ENCODE peak calls at places on chromosome 21, in six cellular contexts. One of them, this sample, is unnamed.

GRCh38 chr21:27425574-27425973 is 458.7 kb upstream of the ADAMTS5 start:
- DNase-seq in endothelial cell: no peak
- DNase-seq in body of pancreas: no peak
- DNase-seq in stimulated activated CD8-positive, alpha-beta memory T cell treated with anti-CD3 and anti-CD28 coated beads, Interleukin-7, amount 100 ng/mL, for 1 hour: no peak
- DNase-seq in EL: peak
- DNase-seq in hypothalamus: no peak
- DNase-seq in this sample: no peak

GRCh38 chr21:39647476-39647875 is 34.7 kb downstream of the B3GALT5 start:
- DNase-seq in endothelial cell: peak
- DNase-seq in body of pancreas: no peak
- DNase-seq in stimulated activated CD8-positive, alpha-beta memory T cell treated with anti-CD3 and anti-CD28 coated beads, Interleukin-7, amount 100 ng/mL, for 1 hour: no peak
- DNase-seq in EL: peak
- DNase-seq in hypothalamus: no peak
- DNase-seq in this sample: no peak

GRCh38 chr21:23131177-23131576 is 2133.0 kb downstream of the NCAM2 start:
- DNase-seq in endothelial cell: no peak
- DNase-seq in body of pancreas: no peak
- DNase-seq in stimulated activated CD8-positive, alpha-beta memory T cell treated with anti-CD3 and anti-CD28 coated beads, Interleukin-7, amount 100 ng/mL, for 1 hour: no peak
- DNase-seq in EL: no peak
- DNase-seq in hypothalamus: no peak
- DNase-seq in this sample: no peak

GRCh38 chr21:42124826-42125570 is 53.9 kb downstream of the UMODL1 start:
- DNase-seq in endothelial cell: no peak
- DNase-seq in body of pancreas: no peak
- DNase-seq in stimulated activated CD8-positive, alpha-beta memory T cell treated with anti-CD3 and anti-CD28 coated beads, Interleukin-7, amount 100 ng/mL, for 1 hour: no peak
- DNase-seq in EL: no peak
- DNase-seq in hypothalamus: no peak
- DNase-seq in this sample: no peak

GRCh38 chr21:34320006-34320405 is 43.8 kb upstream of the KCNE2 start:
- DNase-seq in endothelial cell: no peak
- DNase-seq in body of pancreas: no peak
- DNase-seq in stimulated activated CD8-positive, alpha-beta memory T cell treated with anti-CD3 and anti-CD28 coated beads, Interleukin-7, amount 100 ng/mL, for 1 hour: no peak
- DNase-seq in EL: no peak
- DNase-seq in hypothalamus: no peak
- DNase-seq in this sample: no peak

GRCh38 chr21:16865612-16866011 is 647.2 kb upstream of the CXADR start:
- DNase-seq in endothelial cell: no peak
- DNase-seq in body of pancreas: no peak
- DNase-seq in stimulated activated CD8-positive, alpha-beta memory T cell treated with anti-CD3 and anti-CD28 coated beads, Interleukin-7, amount 100 ng/mL, for 1 hour: no peak
- DNase-seq in EL: no peak
- DNase-seq in hypothalamus: no peak
- DNase-seq in this sample: no peak

GRCh38 chr21:42571391-42572150 is 57.9 kb downstream of the SLC37A1 start:
- DNase-seq in endothelial cell: no peak
- DNase-seq in body of pancreas: no peak
- DNase-seq in stimulated activated CD8-positive, alpha-beta memory T cell treated with anti-CD3 and anti-CD28 coated beads, Interleukin-7, amount 100 ng/mL, for 1 hour: no peak
- DNase-seq in EL: no peak
- DNase-seq in hypothalamus: no peak
- DNase-seq in this sample: peak

GRCh38 chr21:31530918-31531705 is 128.4 kb upstream of the SOD1 start:
- DNase-seq in endothelial cell: no peak
- DNase-seq in body of pancreas: peak
- DNase-seq in stimulated activated CD8-positive, alpha-beta memory T cell treated with anti-CD3 and anti-CD28 coated beads, Interleukin-7, amount 100 ng/mL, for 1 hour: no peak
- DNase-seq in EL: no peak
- DNase-seq in hypothalamus: no peak
- DNase-seq in this sample: peak

GRCh38 chr21:45875881-45876280 is 105.7 kb upstream of the COL6A1 start:
- DNase-seq in endothelial cell: no peak
- DNase-seq in body of pancreas: no peak
- DNase-seq in stimulated activated CD8-positive, alpha-beta memory T cell treated with anti-CD3 and anti-CD28 coated beads, Interleukin-7, amount 100 ng/mL, for 1 hour: no peak
- DNase-seq in EL: no peak
- DNase-seq in hypothalamus: no peak
- DNase-seq in this sample: no peak

GRCh38 chr21:44753357-44753756 is 42.0 kb upstream of the TSPEAR start:
- DNase-seq in endothelial cell: no peak
- DNase-seq in body of pancreas: no peak
- DNase-seq in stimulated activated CD8-positive, alpha-beta memory T cell treated with anti-CD3 and anti-CD28 coated beads, Interleukin-7, amount 100 ng/mL, for 1 hour: no peak
- DNase-seq in EL: no peak
- DNase-seq in hypothalamus: no peak
- DNase-seq in this sample: no peak

GRCh38 chr21:44869860-44870747 is 3.4 kb downstream of the PTTG1IP start:
- DNase-seq in endothelial cell: no peak
- DNase-seq in body of pancreas: peak
- DNase-seq in stimulated activated CD8-positive, alpha-beta memory T cell treated with anti-CD3 and anti-CD28 coated beads, Interleukin-7, amount 100 ng/mL, for 1 hour: no peak
- DNase-seq in EL: peak
- DNase-seq in hypothalamus: no peak
- DNase-seq in this sample: no peak

GRCh38 chr21:32389337-32390015 is 3.3 kb downstream of the URB1 start:
- DNase-seq in endothelial cell: no peak
- DNase-seq in body of pancreas: no peak
- DNase-seq in stimulated activated CD8-positive, alpha-beta memory T cell treated with anti-CD3 and anti-CD28 coated beads, Interleukin-7, amount 100 ng/mL, for 1 hour: no peak
- DNase-seq in EL: peak
- DNase-seq in hypothalamus: no peak
- DNase-seq in this sample: no peak

GRCh38 chr21:44065428-44065827 is 41.8 kb upstream of the PWP2 start:
- DNase-seq in endothelial cell: no peak
- DNase-seq in body of pancreas: peak
- DNase-seq in stimulated activated CD8-positive, alpha-beta memory T cell treated with anti-CD3 and anti-CD28 coated beads, Interleukin-7, amount 100 ng/mL, for 1 hour: peak
- DNase-seq in EL: peak
- DNase-seq in hypothalamus: no peak
- DNase-seq in this sample: no peak

GRCh38 chr21:14740116-14740515 is 194.0 kb upstream of the SAMSN1 start:
- DNase-seq in endothelial cell: no peak
- DNase-seq in body of pancreas: no peak
- DNase-seq in stimulated activated CD8-positive, alpha-beta memory T cell treated with anti-CD3 and anti-CD28 coated beads, Interleukin-7, amount 100 ng/mL, for 1 hour: no peak
- DNase-seq in EL: no peak
- DNase-seq in hypothalamus: no peak
- DNase-seq in this sample: no peak

GRCh38 chr21:45178072-45178608 is 103.8 kb downstream of the ADARB1 start:
- DNase-seq in endothelial cell: no peak
- DNase-seq in body of pancreas: no peak
- DNase-seq in stimulated activated CD8-positive, alpha-beta memory T cell treated with anti-CD3 and anti-CD28 coated beads, Interleukin-7, amount 100 ng/mL, for 1 hour: no peak
- DNase-seq in EL: no peak
- DNase-seq in hypothalamus: no peak
- DNase-seq in this sample: no peak

GRCh38 chr21:38263493-38263892 is 6.7 kb downstream of the KCNJ15 start:
- DNase-seq in endothelial cell: no peak
- DNase-seq in body of pancreas: no peak
- DNase-seq in stimulated activated CD8-positive, alpha-beta memory T cell treated with anti-CD3 and anti-CD28 coated beads, Interleukin-7, amount 100 ng/mL, for 1 hour: no peak
- DNase-seq in EL: peak
- DNase-seq in hypothalamus: no peak
- DNase-seq in this sample: no peak

GRCh38 chr21:32826317-32827167 is 55.0 kb upstream of the PAXBP1 start:
- DNase-seq in endothelial cell: peak
- DNase-seq in body of pancreas: peak
- DNase-seq in stimulated activated CD8-positive, alpha-beta memory T cell treated with anti-CD3 and anti-CD28 coated beads, Interleukin-7, amount 100 ng/mL, for 1 hour: no peak
- DNase-seq in EL: peak
- DNase-seq in hypothalamus: no peak
- DNase-seq in this sample: peak

GRCh38 chr21:36027352-36027751 is 33.0 kb downstream of the SETD4 start:
- DNase-seq in endothelial cell: no peak
- DNase-seq in body of pancreas: no peak
- DNase-seq in stimulated activated CD8-positive, alpha-beta memory T cell treated with anti-CD3 and anti-CD28 coated beads, Interleukin-7, amount 100 ng/mL, for 1 hour: no peak
- DNase-seq in EL: peak
- DNase-seq in hypothalamus: no peak
- DNase-seq in this sample: no peak

GRCh38 chr21:28944296-28944695 is 48.4 kb downstream of the LTN1 start:
- DNase-seq in endothelial cell: no peak
- DNase-seq in body of pancreas: no peak
- DNase-seq in stimulated activated CD8-positive, alpha-beta memory T cell treated with anti-CD3 and anti-CD28 coated beads, Interleukin-7, amount 100 ng/mL, for 1 hour: no peak
- DNase-seq in EL: no peak
- DNase-seq in hypothalamus: no peak
- DNase-seq in this sample: no peak

GRCh38 chr21:34008618-34009017 is 64.8 kb upstream of the MRPS6 start:
- DNase-seq in endothelial cell: no peak
- DNase-seq in body of pancreas: no peak
- DNase-seq in stimulated activated CD8-positive, alpha-beta memory T cell treated with anti-CD3 and anti-CD28 coated beads, Interleukin-7, amount 100 ng/mL, for 1 hour: no peak
- DNase-seq in EL: no peak
- DNase-seq in hypothalamus: no peak
- DNase-seq in this sample: no peak

GRCh38 chr21:38899277-38899947 is 93.7 kb downstream of the ETS2 start:
- DNase-seq in endothelial cell: no peak
- DNase-seq in body of pancreas: no peak
- DNase-seq in stimulated activated CD8-positive, alpha-beta memory T cell treated with anti-CD3 and anti-CD28 coated beads, Interleukin-7, amount 100 ng/mL, for 1 hour: no peak
- DNase-seq in EL: no peak
- DNase-seq in hypothalamus: no peak
- DNase-seq in this sample: no peak

GRCh38 chr21:43736224-43736883 is 17.4 kb downstream of the PDXK start:
- DNase-seq in endothelial cell: no peak
- DNase-seq in body of pancreas: no peak
- DNase-seq in stimulated activated CD8-positive, alpha-beta memory T cell treated with anti-CD3 and anti-CD28 coated beads, Interleukin-7, amount 100 ng/mL, for 1 hour: no peak
- DNase-seq in EL: no peak
- DNase-seq in hypothalamus: no peak
- DNase-seq in this sample: no peak

GRCh38 chr21:29017639-29018237 is 1.4 kb downstream of the RWDD2B start:
- DNase-seq in endothelial cell: no peak
- DNase-seq in body of pancreas: no peak
- DNase-seq in stimulated activated CD8-positive, alpha-beta memory T cell treated with anti-CD3 and anti-CD28 coated beads, Interleukin-7, amount 100 ng/mL, for 1 hour: no peak
- DNase-seq in EL: no peak
- DNase-seq in hypothalamus: no peak
- DNase-seq in this sample: no peak

GRCh38 chr21:42844411-42845113 is 34.8 kb downstream of the WDR4 start:
- DNase-seq in endothelial cell: no peak
- DNase-seq in body of pancreas: peak
- DNase-seq in stimulated activated CD8-positive, alpha-beta memory T cell treated with anti-CD3 and anti-CD28 coated beads, Interleukin-7, amount 100 ng/mL, for 1 hour: no peak
- DNase-seq in EL: no peak
- DNase-seq in hypothalamus: no peak
- DNase-seq in this sample: peak

GRCh38 chr21:42471206-42471605 is 24.8 kb downstream of the RSPH1 start:
- DNase-seq in endothelial cell: no peak
- DNase-seq in body of pancreas: no peak
- DNase-seq in stimulated activated CD8-positive, alpha-beta memory T cell treated with anti-CD3 and anti-CD28 coated beads, Interleukin-7, amount 100 ng/mL, for 1 hour: no peak
- DNase-seq in EL: no peak
- DNase-seq in hypothalamus: no peak
- DNase-seq in this sample: no peak

GRCh38 chr21:41742073-41742875 is 24.6 kb downstream of the RIPK4 start:
- DNase-seq in endothelial cell: no peak
- DNase-seq in body of pancreas: no peak
- DNase-seq in stimulated activated CD8-positive, alpha-beta memory T cell treated with anti-CD3 and anti-CD28 coated beads, Interleukin-7, amount 100 ng/mL, for 1 hour: no peak
- DNase-seq in EL: no peak
- DNase-seq in hypothalamus: no peak
- DNase-seq in this sample: no peak

GRCh38 chr21:31521515-31521914 is 138.0 kb upstream of the SOD1 start:
- DNase-seq in endothelial cell: no peak
- DNase-seq in body of pancreas: no peak
- DNase-seq in stimulated activated CD8-positive, alpha-beta memory T cell treated with anti-CD3 and anti-CD28 coated beads, Interleukin-7, amount 100 ng/mL, for 1 hour: no peak
- DNase-seq in EL: no peak
- DNase-seq in hypothalamus: no peak
- DNase-seq in this sample: no peak

GRCh38 chr21:42629856-42630410 is 23.5 kb upstream of the PDE9A start:
- DNase-seq in endothelial cell: no peak
- DNase-seq in body of pancreas: no peak
- DNase-seq in stimulated activated CD8-positive, alpha-beta memory T cell treated with anti-CD3 and anti-CD28 coated beads, Interleukin-7, amount 100 ng/mL, for 1 hour: no peak
- DNase-seq in EL: no peak
- DNase-seq in hypothalamus: no peak
- DNase-seq in this sample: no peak

GRCh38 chr21:16908087-16908486 is 604.8 kb upstream of the CXADR start:
- DNase-seq in endothelial cell: no peak
- DNase-seq in body of pancreas: no peak
- DNase-seq in stimulated activated CD8-positive, alpha-beta memory T cell treated with anti-CD3 and anti-CD28 coated beads, Interleukin-7, amount 100 ng/mL, for 1 hour: no peak
- DNase-seq in EL: no peak
- DNase-seq in hypothalamus: no peak
- DNase-seq in this sample: peak

GRCh38 chr21:30349572-30349971 is 1.2 kb upstream of the KRTAP23-1 start:
- DNase-seq in endothelial cell: no peak
- DNase-seq in body of pancreas: no peak
- DNase-seq in stimulated activated CD8-positive, alpha-beta memory T cell treated with anti-CD3 and anti-CD28 coated beads, Interleukin-7, amount 100 ng/mL, for 1 hour: no peak
- DNase-seq in EL: no peak
- DNase-seq in hypothalamus: no peak
- DNase-seq in this sample: no peak

GRCh38 chr21:39529026-39529425 is 77.3 kb downstream of the SH3BGR start:
- DNase-seq in endothelial cell: peak
- DNase-seq in body of pancreas: no peak
- DNase-seq in stimulated activated CD8-positive, alpha-beta memory T cell treated with anti-CD3 and anti-CD28 coated beads, Interleukin-7, amount 100 ng/mL, for 1 hour: no peak
- DNase-seq in EL: peak
- DNase-seq in hypothalamus: no peak
- DNase-seq in this sample: peak

GRCh38 chr21:31182231-31183129 is 144.2 kb upstream of the KRTAP19-8 start:
- DNase-seq in endothelial cell: no peak
- DNase-seq in body of pancreas: no peak
- DNase-seq in stimulated activated CD8-positive, alpha-beta memory T cell treated with anti-CD3 and anti-CD28 coated beads, Interleukin-7, amount 100 ng/mL, for 1 hour: no peak
- DNase-seq in EL: no peak
- DNase-seq in hypothalamus: no peak
- DNase-seq in this sample: no peak

GRCh38 chr21:16342932-16343331 is 613.1 kb downstream of the USP25 start:
- DNase-seq in endothelial cell: no peak
- DNase-seq in body of pancreas: no peak
- DNase-seq in stimulated activated CD8-positive, alpha-beta memory T cell treated with anti-CD3 and anti-CD28 coated beads, Interleukin-7, amount 100 ng/mL, for 1 hour: no peak
- DNase-seq in EL: no peak
- DNase-seq in hypothalamus: no peak
- DNase-seq in this sample: no peak

This sample was measured in thyroid gland.